ENCODE peak calls at places on chromosomes 3 and 15, in nine cellular contexts. R is breast epithelium, H is ovary, P is right atrium auricular region, C is OCI-LY7, O is upper lobe of right lung, U is fibroblast of lung, L is heart left ventricle, G is lower lobe of right lung. F is an unnamed sample. For H3K9me3, the result is how much of the 10 kb centered on the place peaks cover.

GRCh38 chr3:15155840-15156360 is 50.1 kb upstream of the CAPN7 start:
- DNase-seq in P (no peak), C (no peak), O (no peak), U (no peak), H (no peak), L (no peak), R (no peak), G (no peak), F (no peak)

GRCh38 chr15:62066663-62067447 is at the start of gene C2CD4A:
- DNase-seq in O (peak), R (peak), P (no peak), L (peak), G (peak), U (peak), H (peak), C (peak), F (peak)

GRCh38 chr3:49298511-49298910 is 21.5 kb upstream of the C3orf62 start:
- DNase-seq in H (no peak), L (no peak), C (no peak), O (no peak), P (no peak), R (no peak), G (no peak), U (no peak), F (no peak)

GRCh38 chr3:171791695-171792082 is 18.6 kb downstream of the PLD1 start:
- DNase-seq in H (no peak), G (no peak), C (no peak), P (no peak), O (no peak), L (no peak), U (peak), R (no peak), F (no peak)

GRCh38 chr15:79394231-79394630 is 37.9 kb upstream of the MINAR1 start:
- DNase-seq in U (peak), P (no peak), R (no peak), L (no peak), O (no peak), H (no peak), C (no peak), G (no peak), F (no peak)

GRCh38 chr3:16855497-16855896 is 29.3 kb upstream of the PLCL2 start:
- DNase-seq in C (no peak), H (no peak), P (no peak), L (no peak), R (no peak), U (no peak), O (no peak), G (no peak), F (no peak)

GRCh38 chr3:97481416-97481815 is 283.1 kb upstream of the ARL6 start:
- DNase-seq in C (no peak), U (no peak), H (no peak), O (no peak), R (no peak), G (no peak), L (no peak), P (no peak), F (no peak)

GRCh38 chr3:143562789-143563188 is 285.5 kb downstream of the SLC9A9 start:
- DNase-seq in L (no peak), G (no peak), O (no peak), U (peak), P (no peak), C (no peak), R (no peak), H (no peak), F (no peak)

GRCh38 chr3:170469151-170470062 is 50.7 kb downstream of the CLDN11 start:
- DNase-seq in C (no peak), P (no peak), H (peak), O (no peak), R (no peak), G (no peak), U (peak), L (no peak), F (no peak)

GRCh38 chr3:27960133-27960532 is 238.0 kb upstream of the EOMES start:
- DNase-seq in R (no peak), G (no peak), U (peak), H (no peak), O (no peak), P (no peak), C (no peak), L (no peak), F (no peak)

GRCh38 chr3:98596902-98597500 is 3.6 kb upstream of the CPOX start:
- DNase-seq in R (no peak), P (no peak), U (no peak), H (no peak), L (no peak), C (peak), G (no peak), O (no peak), F (no peak)

GRCh38 chr15:34335176-34335575 is 2.4 kb downstream of the SLC12A6 start:
- DNase-seq in H (no peak), C (no peak), R (no peak), O (no peak), P (no peak), L (no peak), U (no peak), G (no peak), F (no peak)

GRCh38 chr3:117356296-117356695 is 646.7 kb downstream of the TUSC7 start:
- DNase-seq in G (no peak), P (no peak), R (no peak), H (no peak), O (no peak), C (no peak), L (no peak), U (no peak), F (no peak)

GRCh38 chr3:160184655-160185054 is 40.6 kb upstream of the C3orf80 start:
- DNase-seq in H (no peak), C (no peak), P (no peak), G (no peak), R (no peak), U (peak), L (no peak), O (no peak), F (no peak)

GRCh38 chr3:4645468-4645867 is 152.3 kb downstream of the ITPR1 start:
- DNase-seq in L (no peak), U (no peak), R (no peak), G (no peak), H (no peak), O (no peak), P (no peak), C (no peak), F (no peak)

GRCh38 chr3:47475029-47475569 is 642 bp downstream of the SCAP start:
- DNase-seq in G (no peak), H (no peak), C (no peak), O (no peak), L (no peak), R (no peak), P (no peak), U (peak), F (peak)

GRCh38 chr15:51493892-51494291 is 128.7 kb downstream of the DMXL2 start:
- DNase-seq in R (no peak), C (no peak), G (no peak), H (no peak), P (no peak), U (peak), O (no peak), L (no peak), F (no peak)

GRCh38 chr3:127064391-127065137 is 81.6 kb downstream of the PLXNA1 start:
- DNase-seq in U (peak), P (no peak), C (no peak), H (no peak), L (no peak), R (no peak), O (peak), G (peak), F (peak)

GRCh38 chr15:74995779-74996765 is 709 bp downstream of the SCAMP5 start:
- DNase-seq in G (no peak), P (no peak), O (no peak), R (no peak), H (peak), C (no peak), U (no peak), L (no peak), F (peak)

GRCh38 chr3:64161481-64161952 is 63.7 kb downstream of the PRICKLE2 start:
- DNase-seq in R (no peak), C (no peak), L (no peak), O (no peak), P (no peak), G (no peak), U (no peak), H (no peak), F (no peak)

GRCh38 chr3:10609134-10609533 is 103.7 kb upstream of the ATP2B2 start:
- DNase-seq in R (no peak), G (no peak), C (no peak), H (no peak), L (no peak), U (no peak), P (no peak), O (no peak), F (peak)

GRCh38 chr3:142784228-142784627 is 60.4 kb downstream of the TRPC1 start:
- DNase-seq in L (no peak), O (no peak), G (no peak), H (no peak), R (no peak), C (no peak), U (no peak), P (no peak), F (no peak)

GRCh38 chr3:107271787-107272387 is 105.4 kb upstream of the CCDC54 start:
- DNase-seq in O (no peak), H (no peak), U (peak), R (no peak), G (no peak), L (no peak), P (no peak), C (peak), F (no peak)

GRCh38 chr15:49664706-49665105 is 43.9 kb downstream of the DTWD1 start:
- DNase-seq in C (no peak), U (no peak), R (no peak), L (no peak), O (no peak), H (no peak), P (no peak), G (no peak), F (no peak)

GRCh38 chr3:72733676-72734075 is 114.6 kb downstream of the SHQ1 start:
- DNase-seq in O (no peak), G (no peak), L (no peak), U (no peak), H (no peak), P (no peak), C (no peak), R (no peak), F (no peak)

GRCh38 chr3:157239082-157239704 is 79.2 kb upstream of the CCNL1 start:
- DNase-seq in L (peak), H (peak), U (peak), P (no peak), R (no peak), C (peak), G (peak), O (peak), F (peak)

GRCh38 chr3:23324745-23325144 is 121.6 kb downstream of the UBE2E2 start:
- DNase-seq in H (no peak), P (no peak), U (peak), L (no peak), C (peak), G (no peak), R (no peak), O (no peak), F (no peak)

GRCh38 chr3:149572796-149573414 is 84.9 kb downstream of the WWTR1 start:
- DNase-seq in H (no peak), R (no peak), O (no peak), G (no peak), P (no peak), C (no peak), U (peak), L (no peak), F (no peak)

GRCh38 chr3:86973440-86973839 is 17.5 kb downstream of the VGLL3 start:
- DNase-seq in L (no peak), U (peak), P (no peak), G (no peak), O (no peak), R (no peak), C (no peak), H (no peak), F (no peak)

GRCh38 chr15:94004697-94005096 is 226.7 kb upstream of the MCTP2 start:
- DNase-seq in C (no peak), G (no peak), H (peak), O (no peak), P (peak), U (no peak), R (no peak), L (peak), F (no peak)

GRCh38 chr3:72086712-72087093 is 301.8 kb upstream of the PROK2 start:
- DNase-seq in P (no peak), L (no peak), U (no peak), G (peak), R (no peak), H (no peak), C (no peak), O (no peak), F (no peak)

GRCh38 chr3:194274424-194275085 is 76.6 kb downstream of the CPN2 start:
- DNase-seq in H (peak), G (peak), L (peak), O (peak), C (no peak), P (peak), U (peak), R (peak), F (no peak)

GRCh38 chr3:126847061-126847460 is 135.9 kb upstream of the PLXNA1 start:
- DNase-seq in L (no peak), R (no peak), P (peak), H (no peak), O (peak), G (no peak), U (no peak), C (no peak), F (no peak)

GRCh38 chr3:184552863-184553262 is 8.7 kb upstream of the EPHB3 start:
- DNase-seq in P (no peak), R (no peak), L (no peak), G (no peak), C (no peak), U (no peak), H (no peak), O (no peak), F (peak)

GRCh38 chr3:114179575-114179974 is 723 bp upstream of the DRD3 start:
- DNase-seq in R (no peak), L (no peak), O (no peak), U (peak), P (no peak), H (no peak), C (peak), G (no peak), F (no peak)

GRCh38 chr15:52784799-52785671 is 5.1 kb downstream of the ONECUT1 start:
- DNase-seq in O (no peak), H (no peak), R (no peak), U (no peak), C (no peak), L (no peak), G (peak), P (no peak), F (no peak)

DNA sequence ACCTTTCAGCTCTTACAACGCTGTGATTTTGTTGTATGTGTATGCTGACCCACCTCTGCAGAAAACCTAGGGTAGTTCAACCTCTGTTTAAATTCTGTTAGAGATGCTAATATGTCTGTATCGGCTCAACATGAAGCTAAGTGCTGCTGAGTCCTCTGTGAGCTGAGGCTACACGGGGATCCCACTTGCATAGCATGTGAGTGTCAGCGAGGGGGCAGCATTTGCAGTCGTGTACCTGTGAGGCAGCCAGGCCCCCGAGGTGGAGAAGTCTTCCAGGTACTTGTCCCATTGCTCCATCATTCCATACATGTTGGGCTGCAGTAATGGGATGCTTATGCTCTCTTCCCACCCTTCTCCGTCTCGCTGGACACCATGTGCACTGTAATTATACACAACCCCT is 3.7 kb downstream of the MKRN2OS start:
- DNase-seq in H (no peak), P (no peak), O (no peak), R (no peak), U (no peak), C (peak), G (no peak), L (no peak), F (no peak)
- TF ChIP-seq CTCF in H (no peak), P (no peak), O (no peak), R (no peak), U (no peak), C (peak), G (no peak), L (no peak), F (no peak)

GRCh38 chr15:26572606-26573350 is 200.1 kb downstream of the GABRB3 start:
- DNase-seq in P (no peak), C (no peak), U (peak), O (no peak), G (no peak), R (no peak), H (no peak), L (no peak), F (no peak)
- H3K9me3 ChIP-seq in P (under half), C (under half), U (under half), O (under half), G (under half), R (under half), H (under half), L (under half), F (under half)

GRCh38 chr3:177898185-177898584 is 638.1 kb upstream of the KCNMB2 start:
- DNase-seq in C (no peak), P (no peak), G (no peak), H (no peak), L (no peak), R (no peak), O (no peak), U (no peak), F (no peak)

GRCh38 chr3:177894021-177894690 is 642.1 kb upstream of the KCNMB2 start:
- DNase-seq in R (no peak), H (no peak), C (no peak), G (no peak), L (no peak), P (no peak), U (no peak), O (no peak), F (no peak)

GRCh38 chr3:177887475-177887874 is 648.8 kb upstream of the KCNMB2 start:
- DNase-seq in C (no peak), G (no peak), H (no peak), L (no peak), P (no peak), R (no peak), U (no peak), O (no peak), F (no peak)

GRCh38 chr3:177889158-177889557 is 647.1 kb upstream of the KCNMB2 start:
- DNase-seq in L (no peak), P (no peak), U (peak), C (no peak), G (no peak), R (no peak), O (no peak), H (no peak), F (no peak)

DNA sequence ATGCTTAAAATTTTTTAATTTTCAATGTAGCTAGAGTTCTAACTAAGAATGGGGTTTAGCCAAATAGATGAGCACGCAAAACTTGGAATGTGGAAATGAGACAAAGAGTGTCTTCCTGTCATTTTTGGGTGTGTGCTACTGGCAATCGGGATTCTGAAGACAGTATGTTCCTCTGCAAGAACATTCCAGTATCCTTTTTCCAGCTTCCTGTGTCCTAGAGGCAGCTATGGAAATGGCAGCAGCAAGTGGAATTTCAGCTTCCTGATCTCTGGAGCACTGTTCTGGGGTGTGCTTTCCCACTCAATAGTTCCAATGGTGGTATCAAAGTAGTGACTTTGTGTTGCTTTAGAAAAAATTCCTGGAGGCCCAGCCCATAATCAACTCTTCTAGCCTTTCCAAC is 642.9 kb upstream of the KCNMB2 start:
- DNase-seq in L (no peak), U (no peak), H (no peak), R (no peak), P (no peak), O (no peak), C (no peak), G (no peak), F (no peak)
- TF ChIP-seq CTCF in L (no peak), U (no peak), H (no peak), R (no peak), P (no peak), O (peak), C (no peak), G (peak), F (no peak)

GRCh38 chr3:179495483-179495882 is 44.2 kb upstream of the GNB4 start:
- DNase-seq in R (no peak), U (no peak), G (no peak), P (no peak), C (no peak), H (no peak), L (no peak), O (no peak), F (no peak)
- H3K9me3 ChIP-seq in R (half or more), U (under half), G (under half), P (half or more), C (under half), H (under half), L (under half), O (under half), F (half or more)

F was measured in spleen.